ENCODE peak calls at places on chromosome 5, in ten cellular contexts. Q is spleen, J is tibial nerve, N is H1, C is breast epithelium, V is HepG2, F is ovary, W is endothelial cell of umbilical vein, U is heart left ventricle, O is stomach. B is an unnamed sample.
A peak's percentile ranks its signal among the peaks of the same experiment; 100 is the strongest.

GRCh38 chr5:43006411-43007202 is 33.5 kb downstream of the ANXA2R start:
- DNase-seq in V (no peak), N (no peak), O (no peak), U (no peak), C (no peak), J (no peak), Q (peak; percentile 74), W (no peak), F (no peak), B (no peak)

GRCh38 chr5:180830253-180831138 is 27.9 kb upstream of the MGAT1 start:
- DNase-seq in Q (peak; percentile 93), W (no peak), V (no peak), N (no peak), F (peak; percentile 71), O (peak; percentile 74), U (peak; percentile 74), J (peak; percentile 41), C (peak; percentile 62), B (peak; percentile 69)

GRCh38 chr5:135750506-135750905 is 84.0 kb upstream of the SLC25A48 start:
- DNase-seq in O (no peak), V (no peak), F (no peak), U (no peak), N (no peak), W (no peak), C (no peak), Q (no peak), J (no peak), B (no peak)

GRCh38 chr5:179609834-179610108 is 13.7 kb downstream of the HNRNPH1 start:
- DNase-seq in J (no peak), W (no peak), C (no peak), V (no peak), U (no peak), N (no peak), F (no peak), Q (no peak), O (no peak), B (no peak)

GRCh38 chr5:176775409-176775808 is 35.0 kb upstream of the UNC5A start:
- DNase-seq in W (no peak), Q (no peak), V (no peak), N (no peak), O (no peak), J (no peak), U (no peak), C (no peak), F (no peak), B (no peak)

GRCh38 chr5:38323645-38324295 is 65.4 kb downstream of the EGFLAM start:
- DNase-seq in V (no peak), W (no peak), O (no peak), C (no peak), Q (no peak), J (no peak), F (no peak), N (no peak), U (no peak), B (no peak)

GRCh38 chr5:80034962-80035821 is at the start of gene THBS4:
- DNase-seq in U (peak; percentile 32), F (peak; percentile 34), O (no peak), J (no peak), W (no peak), Q (no peak), C (no peak), N (no peak), V (no peak), B (no peak)

GRCh38 chr5:109316631-109317030 is 93.1 kb downstream of the PJA2 start:
- DNase-seq in O (no peak), J (no peak), Q (no peak), V (no peak), U (no peak), N (no peak), C (no peak), W (no peak), F (no peak), B (no peak)

DNA sequence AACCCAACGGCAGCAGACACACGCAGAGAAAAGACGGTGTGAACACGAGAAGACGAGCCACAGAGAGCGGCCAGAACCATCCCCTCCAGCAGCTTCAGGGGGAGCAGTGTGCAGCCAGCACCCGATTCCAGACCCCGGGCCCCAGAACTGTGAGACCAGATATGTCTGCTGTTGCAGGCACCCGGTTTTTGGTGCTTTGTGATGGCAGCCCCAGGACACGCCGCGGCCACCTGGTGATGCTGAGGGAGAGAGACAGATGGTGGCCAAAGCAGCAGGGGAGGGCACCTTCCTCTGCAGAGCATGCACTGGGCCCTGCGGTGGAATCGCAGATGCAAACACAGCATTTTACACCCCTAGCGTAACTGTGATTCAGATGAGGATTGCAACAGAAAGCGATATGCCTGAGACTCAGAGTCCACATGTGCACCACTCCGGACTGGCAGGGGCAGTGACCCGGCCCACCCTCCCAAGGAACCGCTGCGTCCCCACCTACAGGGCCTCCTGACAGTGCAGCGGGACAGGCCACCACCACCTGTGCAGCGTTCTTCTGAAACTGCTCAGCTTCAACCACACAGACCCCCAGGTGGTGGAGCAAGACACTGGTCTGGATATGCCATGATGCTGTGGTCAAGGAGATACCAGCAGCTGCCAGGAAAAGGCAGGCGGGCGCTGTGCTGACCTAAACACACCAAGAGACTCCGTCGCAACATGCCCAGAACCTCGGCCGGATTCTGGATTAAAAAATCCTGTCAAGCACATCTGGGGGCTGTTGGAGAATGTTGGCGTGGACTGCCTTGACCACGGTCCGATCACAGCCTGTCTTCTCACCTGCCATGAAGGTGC is 23.9 kb downstream of the ZDHHC11B start:
- DNase-seq in F (peak; percentile 15), V (no peak), Q (peak; percentile 71), J (no peak), U (no peak), N (no peak), C (peak; percentile 17), O (peak; percentile 25), W (no peak), B (peak; percentile 9)
- H3K27ac ChIP-seq in F (no peak overlapping the region), V (no peak overlapping the region), Q (no peak overlapping the region), J (no peak overlapping the region), U (no peak overlapping the region), N (no peak overlapping the region), C (no peak overlapping the region), O (no peak overlapping the region), W (no peak overlapping the region), B (no peak overlapping the region)

GRCh38 chr5:83512051-83512745 is 40.7 kb downstream of the VCAN start:
- DNase-seq in F (no peak), N (no peak), V (no peak), J (no peak), O (no peak), Q (no peak), W (no peak), C (no peak), U (no peak), B (no peak)
- TF ChIP-seq POLR2A in F (no peak), N (no peak), V (no peak), J (no peak), O (no peak), Q (no peak), W (no peak), C (no peak), U (no peak), B (no peak)

GRCh38 chr5:107541400-107541799 is 129.3 kb downstream of the EFNA5 start:
- DNase-seq in F (no peak), O (no peak), J (no peak), W (peak; percentile 34), N (no peak), Q (no peak), V (no peak), C (no peak), U (no peak), B (no peak)

GRCh38 chr5:107542428-107542827 is 128.3 kb downstream of the EFNA5 start:
- DNase-seq in Q (no peak), U (peak; percentile 38), F (peak; percentile 65), W (peak; percentile 98), O (peak; percentile 92), V (peak; percentile 61), J (peak; percentile 69), C (peak; percentile 66), N (no peak), B (peak; percentile 77)

GRCh38 chr5:107544476-107544875 is 126.3 kb downstream of the EFNA5 start:
- DNase-seq in C (no peak), U (no peak), F (no peak), W (no peak), Q (no peak), N (no peak), O (no peak), V (no peak), J (no peak), B (no peak)

GRCh38 chr5:107543868-107544267 is 126.9 kb downstream of the EFNA5 start:
- DNase-seq in C (no peak), N (no peak), J (no peak), U (no peak), W (no peak), O (no peak), Q (no peak), V (no peak), F (no peak), B (no peak)

DNA sequence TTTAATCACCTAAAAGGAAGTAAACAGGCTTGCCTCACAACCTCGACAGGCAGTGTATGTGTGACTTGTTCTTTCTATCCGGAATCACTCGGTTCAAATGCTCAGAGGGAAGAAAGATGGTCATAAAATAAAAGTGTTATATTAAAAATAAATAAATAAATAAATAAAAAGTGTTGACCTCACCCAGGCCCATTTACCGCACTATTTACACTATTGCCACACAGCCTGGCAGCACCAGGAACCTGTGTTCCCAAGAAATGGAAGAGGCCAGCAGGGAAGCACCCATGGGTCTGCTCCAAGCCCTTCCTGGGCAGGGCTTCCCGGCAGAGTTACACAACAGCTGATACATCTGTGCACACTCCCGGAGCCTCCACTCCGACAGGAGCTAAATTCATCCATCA is 127.9 kb downstream of the EFNA5 start:
- DNase-seq in F (peak; percentile 56), C (peak; percentile 84), U (peak; percentile 62), O (peak; percentile 71), W (peak; percentile 76), Q (no peak), V (peak; percentile 2), J (peak; percentile 71), N (no peak), B (peak; percentile 66)
- H3K27ac ChIP-seq in F (no peak overlapping the region), C (peak overlapping the region; percentile 87), U (peak overlapping the region; percentile 46), O (peak overlapping the region; percentile 68), W (peak overlapping the region; percentile 96), Q (no peak overlapping the region), V (no peak overlapping the region), J (no peak overlapping the region), N (no peak overlapping the region), B (peak overlapping the region; percentile 72)

GRCh38 chr5:132391247-132391646 is 21.7 kb downstream of the SLC22A5 start:
- DNase-seq in O (no peak), V (no peak), W (no peak), N (no peak), C (no peak), F (no peak), U (no peak), Q (no peak), J (no peak), B (no peak)

GRCh38 chr5:132388244-132389050 is 18.9 kb downstream of the SLC22A5 start:
- DNase-seq in Q (no peak), V (no peak), F (peak; percentile 74), W (peak; percentile 95), N (no peak), C (no peak), U (peak; percentile 55), O (no peak), J (no peak), B (no peak)

GRCh38 chr5:132389051-132389331 is 19.5 kb downstream of the SLC22A5 start:
- DNase-seq in N (no peak), W (no peak), C (no peak), Q (no peak), U (no peak), J (no peak), O (no peak), F (no peak), V (no peak), B (no peak)

GRCh38 chr5:132387649-132388117 is 18.2 kb downstream of the SLC22A5 start:
- DNase-seq in F (peak; percentile 56), Q (no peak), N (no peak), C (peak; percentile 81), V (no peak), O (peak; percentile 63), U (peak; percentile 68), J (no peak), W (peak; percentile 96), B (no peak)

GRCh38 chr5:132389453-132390286 is 20.2 kb downstream of the SLC22A5 start:
- DNase-seq in V (no peak), U (no peak), Q (no peak), O (peak; percentile 60), J (no peak), C (peak; percentile 92), F (peak; percentile 53), W (peak; percentile 88), N (no peak), B (no peak)
- TF ChIP-seq POLR2A in V (no peak), U (no peak), Q (no peak), O (no peak), J (no peak), C (no peak), F (no peak), W (no peak), N (no peak), B (no peak)